ENCODE peak calls at places on chromosomes 16 and 17, in ten cellular contexts. K is colonic mucosa, O is CD14-positive monocyte, C is hypothalamus, A is anterior cingulate cortex, I is aorta, R is fibroblast of the conjunctiva, V is mucosa of descending colon, B is posterior cingulate gyrus, Q is T-helper 2 cell. T is an unnamed sample.

GRCh38 chr17:31216053-31216751 is 80.8 kb downstream of the OMG start:
- DNase-seq in A (no peak), R (peak; percentile 62), Q (peak; percentile 2), V (no peak), B (no peak), O (no peak), C (no peak), I (no peak), K (no peak), T (no peak)

GRCh38 chr17:74738051-74738996 is 1.3 kb downstream of the RAB37 start:
- DNase-seq in A (no peak), B (no peak), K (peak; percentile 77), C (no peak), Q (peak; percentile 86), I (peak; percentile 62), O (no peak), R (no peak), V (peak; percentile 62), T (peak; percentile 65)

GRCh38 chr17:82836823-82837357 is 2.9 kb downstream of the ZNF750 start:
- DNase-seq in R (peak; percentile 52), B (no peak), A (no peak), C (no peak), I (no peak), Q (no peak), K (no peak), V (peak; percentile 37), O (no peak), T (no peak)

GRCh38 chr17:41666336-41666680 is 22.4 kb upstream of the EIF1 start:
- DNase-seq in R (peak; percentile 8), V (no peak), Q (peak; percentile 79), O (no peak), A (peak; percentile 59), C (peak; percentile 38), I (peak; percentile 65), B (no peak), K (peak; percentile 62), T (peak; percentile 73)

GRCh38 chr16:20538181-20538580 is 38.0 kb downstream of the ACSM2B start:
- DNase-seq in I (no peak), B (no peak), O (no peak), R (no peak), C (no peak), Q (no peak), V (no peak), A (no peak), K (no peak), T (no peak)

GRCh38 chr16:82240111-82240510 is 70.1 kb upstream of the MPHOSPH6 start:
- DNase-seq in Q (no peak), A (no peak), K (no peak), I (no peak), R (no peak), V (no peak), B (no peak), O (no peak), C (no peak), T (no peak)

GRCh38 chr16:79013004-79013403 is 587.5 kb downstream of the MAF start:
- DNase-seq in B (no peak), C (no peak), R (no peak), O (no peak), V (no peak), A (no peak), K (no peak), Q (no peak), I (no peak), T (no peak)

GRCh38 chr17:57991537-57991936 is 3.5 kb upstream of the VEZF1 start:
- DNase-seq in O (no peak), A (no peak), Q (no peak), K (no peak), I (no peak), B (no peak), R (no peak), C (no peak), V (no peak), T (no peak)

GRCh38 chr17:28370035-28370743 is at the start of gene VTN:
- DNase-seq in Q (no peak), V (no peak), B (no peak), A (no peak), I (no peak), K (no peak), O (peak; percentile 45), R (no peak), C (no peak), T (no peak)

GRCh38 chr17:82031885-82032627 is 578 bp downstream of the RAC3 start:
- DNase-seq in B (no peak), C (no peak), R (no peak), Q (no peak), I (no peak), K (peak; percentile 80), A (no peak), O (no peak), V (peak; percentile 79), T (peak; percentile 9)

GRCh38 chr16:26169451-26169850 is 477.7 kb downstream of the HS3ST4 start:
- DNase-seq in K (no peak), Q (no peak), R (no peak), B (no peak), V (no peak), I (no peak), C (no peak), A (peak; percentile 14), O (no peak), T (no peak)

GRCh38 chr17:62724398-62725146 is 83.5 kb downstream of the MARCHF10 start:
- DNase-seq in B (peak; percentile 22), I (no peak), Q (peak; percentile 79), R (no peak), O (no peak), K (no peak), C (no peak), A (peak; percentile 24), V (peak; percentile 34), T (peak; percentile 48)

T was measured in effector memory CD4-positive, alpha-beta T cell.